ENCODE peak calls at places on chromosomes 1 and 21, in five cellular contexts. U is NCI-H510A treated with DMSO at 0.1 percent for 48 hours; Q is MV-4-11; T is CD8-positive, alpha-beta T cell; X is BE2C. B is an unnamed sample.

GRCh38 chr1:37958690-37959089 is 11.8 kb upstream of the INPP5B start:
- DNase-seq in U (no peak), Q (no peak), T (no peak), X (no peak), B (no peak)

GRCh38 chr1:114558548-114558947 is 22.9 kb downstream of the BCAS2 start:
- DNase-seq in U (peak; percentile 9), Q (peak; percentile 51), T (no peak), X (no peak), B (no peak)

GRCh38 chr1:41631971-41632370 is 147.5 kb upstream of the EDN2 start:
- DNase-seq in U (no peak), Q (no peak), T (no peak), X (no peak), B (no peak)

GRCh38 chr1:58231204-58231603 is 315.3 kb downstream of the OMA1 start:
- DNase-seq in U (no peak), Q (no peak), T (no peak), X (no peak), B (no peak)

GRCh38 chr1:33158366-33158765 is 23.5 kb downstream of the TRIM62 start:
- DNase-seq in U (no peak), Q (no peak), T (no peak), X (no peak), B (no peak)

GRCh38 chr1:181117648-181118449 is 29.3 kb downstream of the IER5 start:
- DNase-seq in U (peak; percentile 84), Q (no peak), T (no peak), X (peak; percentile 53), B (no peak)

GRCh38 chr1:240941706-240942370 is 329.9 kb upstream of the GREM2 start:
- DNase-seq in U (no peak), Q (no peak), T (no peak), X (no peak), B (peak; percentile 70)

GRCh38 chr1:194813109-194813508 is 1626.7 kb upstream of the B3GALT2 start:
- DNase-seq in U (peak; percentile 68), Q (no peak), T (no peak), X (no peak), B (no peak)

GRCh38 chr1:248691567-248692155 is 10.9 kb downstream of the OR14I1 start:
- DNase-seq in U (no peak), Q (no peak), T (no peak), X (no peak), B (no peak)

GRCh38 chr1:84975035-84975434 is 21.9 kb downstream of the MCOLN2 start:
- DNase-seq in U (no peak), Q (no peak), T (no peak), X (no peak), B (no peak)

GRCh38 chr1:26910343-26911160 is 3.2 kb downstream of the NR0B2 start:
- DNase-seq in U (no peak), Q (no peak), T (no peak), X (no peak), B (no peak)

GRCh38 chr1:24362982-24363614 is 43.9 kb downstream of the GRHL3 start:
- DNase-seq in U (no peak), Q (peak; percentile 43), T (no peak), X (no peak), B (no peak)

GRCh38 chr1:203264052-203264501 is 34.6 kb upstream of the CHIT1 start:
- DNase-seq in U (no peak), Q (no peak), T (no peak), X (no peak), B (no peak)

GRCh38 chr1:42140191-42140590 is 13.0 kb upstream of the GUCA2B start:
- DNase-seq in U (no peak), Q (no peak), T (no peak), X (no peak), B (no peak)

GRCh38 chr1:72006092-72006491 is 276.2 kb downstream of the NEGR1 start:
- DNase-seq in U (no peak), Q (no peak), T (no peak), X (no peak), B (no peak)

GRCh38 chr1:246491551-246492053 is 15.5 kb downstream of the SMYD3 start:
- DNase-seq in U (no peak), Q (no peak), T (no peak), X (peak; percentile 13), B (no peak)

GRCh38 chr1:66510407-66510806 is 23.5 kb upstream of the SGIP1 start:
- DNase-seq in U (no peak), Q (no peak), T (no peak), X (no peak), B (no peak)

GRCh38 chr21:25297117-25297516 is 310.2 kb downstream of the MRPL39 start:
- DNase-seq in U (no peak), Q (no peak), T (no peak), X (no peak), B (no peak)

GRCh38 chr1:46301406-46302090 is 1.9 kb downstream of the LRRC41 start:
- DNase-seq in U (no peak), Q (no peak), T (no peak), X (peak; percentile 19), B (peak; percentile 48)

GRCh38 chr1:10761503-10762152 is 34.8 kb downstream of the CASZ1 start:
- DNase-seq in U (peak; percentile 57), Q (no peak), T (no peak), X (no peak), B (no peak)

GRCh38 chr1:63363014-63363413 is 4.4 kb upstream of the ALG6 start:
- DNase-seq in U (no peak), Q (no peak), T (no peak), X (no peak), B (no peak)

GRCh38 chr1:2590233-2591141 is 3.9 kb downstream of the PRXL2B start:
- DNase-seq in U (no peak), Q (no peak), T (no peak), X (no peak), B (no peak)

GRCh38 chr1:192263436-192263835 is 53.4 kb upstream of the RGS21 start:
- DNase-seq in U (no peak), Q (no peak), T (no peak), X (no peak), B (no peak)

GRCh38 chr1:241447056-241447649 is 72.4 kb downstream of the FH start:
- DNase-seq in U (no peak), Q (peak; percentile 62), T (no peak), X (no peak), B (peak; percentile 53)

GRCh38 chr1:171983584-171983983 is 142.3 kb downstream of the DNM3 start:
- DNase-seq in U (no peak), Q (no peak), T (no peak), X (no peak), B (no peak)

GRCh38 chr1:921011-921837 is 2.5 kb upstream of the SAMD11 start:
- DNase-seq in U (no peak), Q (peak; percentile 53), T (no peak), X (peak; percentile 90), B (peak; percentile 92)

GRCh38 chr21:36816556-36817130 is 117.7 kb downstream of the SIM2 start:
- DNase-seq in U (no peak), Q (no peak), T (no peak), X (no peak), B (peak; percentile 59)

GRCh38 chr1:169078163-169078883 is 28.2 kb upstream of the ATP1B1 start:
- DNase-seq in U (no peak), Q (no peak), T (no peak), X (peak; percentile 29), B (no peak)

GRCh38 chr1:23838401-23838866 is 13.2 kb upstream of the HMGCL start:
- DNase-seq in U (peak; percentile 23), Q (peak; percentile 58), T (peak; percentile 78), X (peak; percentile 68), B (peak; percentile 61)